ENCODE peak calls at places on chromosomes 13 and 19, in nine cellular contexts. K, R, T, V, O, X, Y, B and I are unnamed samples.

GRCh38 chr13:20847298-20847697 is 55.2 kb downstream of the XPO4 start:
- DNase-seq in K (no peak), R (no peak), T (no peak), V (no peak), O (no peak), X (no peak), Y (no peak), B (no peak), I (peak; percentile 86)

GRCh38 chr19:31114585-31114984 is 234.7 kb downstream of the TSHZ3 start:
- DNase-seq in K (no peak), R (no peak), T (no peak), V (no peak), O (no peak), X (no peak), Y (no peak), B (no peak), I (no peak)

GRCh38 chr13:34762312-34762711 is 179.8 kb upstream of the NBEA start:
- DNase-seq in K (no peak), R (no peak), T (no peak), V (peak; percentile 11), O (no peak), X (no peak), Y (no peak), B (no peak), I (no peak)

GRCh38 chr13:109348514-109349340 is 437.7 kb downstream of the IRS2 start:
- DNase-seq in K (no peak), R (no peak), T (no peak), V (peak; percentile 41), O (no peak), X (no peak), Y (no peak), B (no peak), I (peak; percentile 27)

GRCh38 chr13:101025925-101026324 is 351.3 kb upstream of the TMTC4 start:
- DNase-seq in K (no peak), R (no peak), T (no peak), V (no peak), O (no peak), X (no peak), Y (no peak), B (no peak), I (no peak)

GRCh38 chr13:79679334-79679733 is 198.4 kb downstream of the NDFIP2 start:
- DNase-seq in K (peak; percentile 51), R (peak; percentile 77), T (peak; percentile 65), V (peak; percentile 77), O (no peak), X (peak; percentile 87), Y (peak; percentile 69), B (no peak), I (peak; percentile 92)

GRCh38 chr13:86383561-86383960 is 584.3 kb upstream of the SLITRK6 start:
- DNase-seq in K (no peak), R (no peak), T (no peak), V (no peak), O (no peak), X (no peak), Y (no peak), B (no peak), I (no peak)

GRCh38 chr19:29887498-29887897 is 54.5 kb upstream of the URI1 start:
- DNase-seq in K (no peak), R (no peak), T (no peak), V (no peak), O (no peak), X (no peak), Y (no peak), B (no peak), I (peak; percentile 39)

GRCh38 chr19:47134533-47134932 is 3.9 kb downstream of the SAE1 start:
- DNase-seq in K (no peak), R (no peak), T (no peak), V (no peak), O (no peak), X (no peak), Y (no peak), B (no peak), I (no peak)
- H3K4me3 ChIP-seq in K (no peak overlapping the region), R (no peak overlapping the region), T (no peak overlapping the region), V (no peak overlapping the region), O (no peak overlapping the region), X (peak overlapping the region; percentile 10), Y (no peak overlapping the region), B (no peak overlapping the region), I (no peak overlapping the region)

GRCh38 chr19:3098515-3099346 is 4.6 kb downstream of the GNA11 start:
- DNase-seq in K (peak; percentile 86), R (peak; percentile 85), T (no peak), V (peak; percentile 28), O (peak; percentile 74), X (no peak), Y (peak; percentile 86), B (peak; percentile 92), I (peak; percentile 26)
- H3K4me1 ChIP-seq in K (peaks cover 94% of the 10 kb centered on the region), R (peaks cover 89% of the 10 kb centered on the region), T (peaks cover 13% of the 10 kb centered on the region), V (peaks cover 15% of the 10 kb centered on the region), O (no peaks in the 10 kb centered on the region), X (peaks cover 16% of the 10 kb centered on the region), Y (peaks cover 82% of the 10 kb centered on the region), B (peaks cover 21% of the 10 kb centered on the region), I (peaks cover 20% of the 10 kb centered on the region)

GRCh38 chr19:9149976-9150375 is 9.8 kb downstream of the ZNF317 start:
- DNase-seq in K (no peak), R (no peak), T (no peak), V (no peak), O (no peak), X (no peak), Y (no peak), B (no peak), I (no peak)
- H3K9me3 ChIP-seq in K (peaks cover 41% of the 10 kb centered on the region), R (no peaks in the 10 kb centered on the region), T (peaks cover 92% of the 10 kb centered on the region), V (no peaks in the 10 kb centered on the region), O (peaks cover 5% of the 10 kb centered on the region), X (peaks cover 26% of the 10 kb centered on the region), Y (peaks cover 8% of the 10 kb centered on the region), B (peaks cover 4% of the 10 kb centered on the region), I (no peaks in the 10 kb centered on the region)

GRCh38 chr19:1267441-1268391 is 1.4 kb upstream of the CIRBP start:
- DNase-seq in K (no peak), R (peak; percentile 32), T (no peak), V (no peak), O (no peak), X (peak; percentile 58), Y (peak; percentile 42), B (peak; percentile 89), I (no peak)
- H3K4me3 ChIP-seq in K (peak overlapping the region; percentile 67), R (peak overlapping the region; percentile 69), T (peak overlapping the region; percentile 47), V (peak overlapping the region; percentile 61), O (no peak overlapping the region), X (peak overlapping the region; percentile 62), Y (peak overlapping the region; percentile 92), B (peak overlapping the region; percentile 51), I (peak overlapping the region; percentile 49)

DNA sequence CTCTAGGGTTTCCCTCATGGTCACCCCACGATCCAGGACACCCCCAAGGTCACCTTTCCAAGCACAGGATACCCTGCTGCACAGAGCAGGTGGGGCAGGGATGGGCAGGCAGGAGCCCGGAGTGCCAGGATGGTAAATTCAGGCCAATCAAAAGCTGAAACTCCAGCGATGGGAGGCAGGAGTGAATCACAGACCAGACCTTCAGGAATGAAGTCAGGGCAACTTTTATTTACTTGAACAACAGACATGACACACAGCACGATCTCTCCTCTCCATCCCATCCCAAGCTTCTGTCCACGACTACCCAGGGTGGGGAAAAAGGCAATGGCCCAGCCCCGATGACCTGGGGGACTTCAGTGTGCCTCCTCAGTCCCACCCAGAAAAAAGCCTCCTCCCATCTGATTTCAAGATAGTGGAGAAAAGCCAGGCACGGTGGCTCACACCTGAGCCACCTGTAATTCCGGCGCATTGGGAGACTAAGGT is 39.1 kb downstream of the ZSWIM4 start:
- DNase-seq in K (no peak), R (no peak), T (no peak), V (no peak), O (no peak), X (no peak), Y (no peak), B (peak; percentile 37), I (peak; percentile 47)
- H3K4me1 ChIP-seq in K (peaks cover 70% of the 10 kb centered on the region), R (peaks cover 57% of the 10 kb centered on the region), T (peaks cover 8% of the 10 kb centered on the region), V (peaks cover 30% of the 10 kb centered on the region), O (no peaks in the 10 kb centered on the region), X (no peaks in the 10 kb centered on the region), Y (peaks cover 72% of the 10 kb centered on the region), B (peaks cover 10% of the 10 kb centered on the region), I (no peaks in the 10 kb centered on the region)